ENCODE peak calls at places on chromosomes 3 and 15, in six cellular contexts. Z is body of pancreas; V is CD8-positive, alpha-beta T cell; G is iPS DF 6.9; B is GM23248; N is astrocyte. J is an unnamed sample. For H3K4me1, the result is how much of the 10 kb centered on the place peaks cover.

GRCh38 chr15:85545185-85545584 is 164.8 kb downstream of the AKAP13 start:
- DNase-seq in Z (no peak), N (no peak), B (peak), G (no peak), V (no peak), J (no peak)

GRCh38 chr3:128380719-128381118 is 86.0 kb downstream of the DNAJB8 start:
- DNase-seq in Z (no peak), B (no peak), G (no peak), N (no peak), V (no peak), J (no peak)

GRCh38 chr3:104598848-104599501 is 767.7 kb upstream of the ALCAM start:
- DNase-seq in G (no peak), B (no peak), Z (peak), N (no peak), V (no peak), J (no peak)

GRCh38 chr15:43531018-43531667 is 13.7 kb downstream of the MAP1A start:
- DNase-seq in G (no peak), N (no peak), V (no peak), Z (no peak), B (no peak), J (no peak)

GRCh38 chr3:29065211-29065785 is 215.6 kb upstream of the RBMS3 start:
- DNase-seq in V (no peak), G (peak), B (peak), Z (peak), N (peak), J (peak)

GRCh38 chr3:160094562-160094961 is 105.9 kb downstream of the IL12A start:
- DNase-seq in Z (no peak), V (no peak), B (no peak), G (no peak), N (no peak), J (no peak)

GRCh38 chr3:53534996-53535395 is 40.6 kb downstream of the CACNA1D start:
- DNase-seq in G (no peak), B (no peak), N (no peak), V (no peak), Z (peak), J (no peak)

GRCh38 chr15:85125056-85125661 is 143.5 kb downstream of the PDE8A start:
- DNase-seq in Z (no peak), G (no peak), N (peak), V (no peak), B (peak), J (peak)

GRCh38 chr15:92914103-92914499 is 14.0 kb downstream of the CHD2 start:
- DNase-seq in G (no peak), N (no peak), V (no peak), B (no peak), Z (no peak), J (no peak)

GRCh38 chr15:70267879-70268278 is 170.2 kb upstream of the TLE3 start:
- DNase-seq in G (no peak), N (peak), Z (no peak), V (no peak), B (peak), J (no peak)

GRCh38 chr15:72231847-72232461 is 964 bp upstream of the PKM start:
- DNase-seq in V (peak), Z (peak), G (no peak), B (peak), N (peak), J (peak)

GRCh38 chr3:169044341-169045113 is 619.0 kb downstream of the MECOM start:
- DNase-seq in B (peak), V (no peak), Z (no peak), G (no peak), N (peak), J (peak)

GRCh38 chr3:153290278-153291015 is 128.4 kb downstream of the RAP2B start:
- DNase-seq in B (peak), N (no peak), V (peak), G (no peak), Z (no peak), J (peak)

GRCh38 chr3:60809857-60810256 is 441.4 kb downstream of the FHIT start:
- DNase-seq in V (no peak), Z (no peak), G (no peak), N (no peak), B (peak), J (no peak)

GRCh38 chr3:108096506-108097325 is 5.9 kb upstream of the CD47 start:
- DNase-seq in B (no peak), N (no peak), V (no peak), G (no peak), Z (peak), J (no peak)

GRCh38 chr15:94666553-94666952 is 435.2 kb downstream of the MCTP2 start:
- DNase-seq in Z (no peak), N (no peak), V (no peak), B (no peak), G (no peak), J (no peak)

GRCh38 chr3:150232992-150233451 is 175.1 kb upstream of the TSC22D2 start:
- DNase-seq in N (peak), G (no peak), Z (peak), B (peak), V (no peak), J (peak)

GRCh38 chr3:180913582-180914404 is 1.3 kb downstream of the FXR1 start:
- DNase-seq in B (peak), N (peak), G (no peak), Z (no peak), V (no peak), J (peak)

GRCh38 chr3:23495507-23495906 is 292.4 kb downstream of the UBE2E2 start:
- DNase-seq in V (no peak), N (peak), Z (no peak), B (peak), G (no peak), J (peak)

GRCh38 chr3:178787960-178788359 is 251.7 kb downstream of the KCNMB2 start:
- DNase-seq in B (no peak), Z (no peak), V (no peak), G (no peak), N (no peak), J (no peak)

GRCh38 chr15:83436513-83437158 is 10.5 kb upstream of the SH3GL3 start:
- DNase-seq in Z (no peak), N (peak), B (peak), V (no peak), G (no peak), J (peak)

GRCh38 chr3:45488581-45488980 is 100.2 kb downstream of the LARS2 start:
- DNase-seq in Z (no peak), N (no peak), G (no peak), V (no peak), B (no peak), J (no peak)

GRCh38 chr3:44114142-44114541 is 127.5 kb upstream of the TOPAZ1 start:
- DNase-seq in B (peak), V (peak), G (peak), N (no peak), Z (peak), J (peak)

GRCh38 chr3:49454457-49454856 is 15.6 kb upstream of the DAG1 start:
- DNase-seq in N (no peak), G (no peak), Z (peak), B (no peak), V (no peak), J (no peak)

GRCh38 chr3:137121704-137122314 is 164.0 kb downstream of the IL20RB start:
- DNase-seq in N (peak), B (peak), V (no peak), G (peak), Z (peak), J (peak)

GRCh38 chr15:63389902-63390301 is 8.3 kb upstream of the CA12 start:
- DNase-seq in N (no peak), V (no peak), Z (peak), B (no peak), G (no peak), J (no peak)

GRCh38 chr15:44712108-44713005 is 1.0 kb downstream of the B2M start:
- DNase-seq in G (no peak), V (peak), Z (peak), N (peak), B (peak), J (peak)

GRCh38 chr15:57496594-57496945 is 95.1 kb upstream of the MYZAP start:
- DNase-seq in N (no peak), V (no peak), G (no peak), B (no peak), Z (no peak), J (no peak)
- H3K4me1 ChIP-seq in N (under half), V (under half), G (under half), B (under half), Z (half or more), J (under half)

DNA sequence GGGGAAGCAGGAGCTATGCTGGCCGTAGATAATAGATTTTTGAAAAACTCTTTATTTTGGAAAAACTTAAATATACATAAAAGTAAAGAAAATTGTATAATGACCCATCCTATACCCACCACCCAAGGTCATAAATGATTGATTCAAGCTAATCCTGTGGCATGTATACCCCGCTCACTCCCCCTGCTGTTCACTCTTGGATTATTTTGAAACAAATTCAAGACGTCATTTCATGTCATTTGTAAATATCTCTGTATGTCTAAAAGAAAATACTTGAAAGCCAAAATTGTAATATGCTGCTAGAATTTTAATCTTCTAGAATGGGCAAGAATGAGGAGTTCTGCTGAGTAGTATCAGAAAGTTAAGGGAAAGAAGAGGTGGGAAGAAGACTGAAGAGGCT is 241.7 kb downstream of the FEZF2 start:
- DNase-seq in Z (no peak), V (no peak), B (peak), G (no peak), N (no peak), J (peak)
- H3K4me1 ChIP-seq in Z (under half), V (under half), B (under half), G (under half), N (under half), J (under half)

GRCh38 chr15:77892335-77892734 is 185.2 kb downstream of the TBC1D2B start:
- DNase-seq in V (no peak), Z (no peak), B (no peak), G (no peak), N (no peak), J (no peak)

GRCh38 chr15:77889009-77889806 is 188.3 kb downstream of the TBC1D2B start:
- DNase-seq in B (no peak), V (no peak), N (no peak), Z (no peak), G (no peak), J (no peak)

GRCh38 chr15:77886805-77887448 is 190.6 kb downstream of the TBC1D2B start:
- DNase-seq in N (no peak), Z (no peak), B (no peak), G (no peak), V (no peak), J (no peak)
- H3K4me1 ChIP-seq in N (under half), Z (under half), B (under half), G (under half), V (under half), J (under half)

DNA sequence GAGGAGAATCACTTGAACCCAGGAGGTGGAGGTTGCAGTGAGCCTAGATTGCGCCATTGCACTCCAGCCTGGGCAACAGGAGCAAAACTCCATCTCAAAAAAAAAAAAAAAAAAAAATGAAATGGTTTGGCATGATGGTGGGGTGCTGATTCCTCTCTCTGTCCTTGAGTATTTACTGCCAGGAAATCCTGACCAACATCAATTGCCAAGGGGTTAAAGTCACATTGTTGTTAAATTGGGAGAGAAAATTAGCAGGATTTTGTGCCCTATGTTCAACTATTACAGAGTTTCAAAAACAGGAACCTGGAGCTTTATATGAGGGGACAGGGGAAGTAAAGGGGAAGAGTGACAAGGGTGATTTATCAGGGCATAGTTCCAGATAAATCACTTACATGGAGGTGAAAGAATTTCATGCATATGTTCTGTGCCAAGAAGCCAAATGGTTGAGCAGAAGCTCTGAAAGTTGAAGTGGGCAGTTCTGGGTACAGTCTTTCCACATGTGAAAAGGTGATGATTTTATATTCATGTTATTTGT is 70.5 kb upstream of the TSEN2 start:
- DNase-seq in B (no peak), G (no peak), Z (no peak), N (no peak), V (no peak), J (peak)
- H3K4me1 ChIP-seq in B (under half), G (under half), Z (under half), N (under half), V (under half), J (under half)

DNA sequence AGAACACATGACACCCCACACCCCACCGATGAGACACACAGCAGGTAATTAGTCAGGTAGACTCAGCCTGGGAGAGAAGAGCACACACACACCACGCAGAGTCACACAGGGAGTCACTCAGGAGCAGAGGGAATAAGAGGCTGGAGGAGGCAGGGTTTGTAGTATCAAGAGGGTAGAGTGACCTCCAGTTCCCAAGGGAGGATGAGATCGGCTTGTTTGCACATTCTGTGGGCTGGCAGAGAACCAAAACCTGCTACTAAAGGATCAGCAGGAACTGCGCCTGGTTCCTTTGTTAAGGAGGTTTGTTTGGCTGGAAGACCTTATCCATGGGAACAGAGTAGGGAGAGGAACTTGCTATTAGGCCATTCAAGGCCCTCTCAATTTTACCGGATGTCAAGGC is 281.4 kb upstream of the SLCO3A1 start:
- DNase-seq in B (peak), Z (no peak), V (no peak), N (peak), G (no peak), J (no peak)
- H3K4me1 ChIP-seq in B (under half), Z (under half), V (under half), N (under half), G (under half), J (under half)

DNA sequence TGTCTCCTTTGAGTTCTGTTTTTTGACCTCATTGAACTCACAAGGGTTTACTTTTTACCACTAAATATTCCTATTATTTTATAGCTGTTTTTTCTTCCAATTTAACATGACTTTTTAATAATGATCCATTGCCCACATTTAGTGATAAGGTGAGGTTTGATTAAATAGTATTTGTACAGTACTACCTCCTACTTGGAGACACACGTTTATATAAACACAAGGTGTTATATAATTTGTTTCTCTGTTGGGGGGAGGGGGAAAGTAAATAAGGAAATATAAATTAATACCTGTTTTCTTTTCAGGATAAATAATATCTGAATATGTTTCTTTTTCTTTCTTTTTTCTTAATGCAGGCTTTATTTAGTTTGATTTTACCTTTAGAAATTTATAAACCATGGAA is 281.3 kb downstream of the LPP start:
- DNase-seq in Z (no peak), N (no peak), G (no peak), V (no peak), B (no peak), J (no peak)
- H3K4me1 ChIP-seq in Z (under half), N (under half), G (under half), V (under half), B (under half), J (half or more)

GRCh38 chr15:31034152-31034551 is 42.7 kb upstream of the MTMR10 start:
- DNase-seq in V (no peak), Z (no peak), N (no peak), B (peak), G (no peak), J (no peak)

GRCh38 chr15:31035610-31036009 is 44.2 kb upstream of the MTMR10 start:
- DNase-seq in B (no peak), Z (no peak), G (no peak), N (no peak), V (no peak), J (no peak)

GRCh38 chr15:31037731-31038477 is 46.5 kb upstream of the MTMR10 start:
- DNase-seq in B (no peak), G (no peak), N (no peak), V (no peak), Z (no peak), J (no peak)

GRCh38 chr15:31039961-31040360 is 48.5 kb upstream of the MTMR10 start:
- DNase-seq in G (no peak), Z (no peak), N (no peak), V (no peak), B (no peak), J (no peak)

GRCh38 chr15:31036783-31037182 is 45.4 kb upstream of the MTMR10 start:
- DNase-seq in G (no peak), N (no peak), V (no peak), Z (no peak), B (no peak), J (no peak)
- H3K4me1 ChIP-seq in G (under half), N (under half), V (under half), Z (under half), B (under half), J (under half)

GRCh38 chr3:134357914-134358811 is 16.1 kb downstream of the AMOTL2 start:
- DNase-seq in N (peak), V (no peak), Z (no peak), B (peak), G (no peak), J (peak)
- H3K4me1 ChIP-seq in N (half or more), V (under half), Z (half or more), B (half or more), G (under half), J (under half)

DNA sequence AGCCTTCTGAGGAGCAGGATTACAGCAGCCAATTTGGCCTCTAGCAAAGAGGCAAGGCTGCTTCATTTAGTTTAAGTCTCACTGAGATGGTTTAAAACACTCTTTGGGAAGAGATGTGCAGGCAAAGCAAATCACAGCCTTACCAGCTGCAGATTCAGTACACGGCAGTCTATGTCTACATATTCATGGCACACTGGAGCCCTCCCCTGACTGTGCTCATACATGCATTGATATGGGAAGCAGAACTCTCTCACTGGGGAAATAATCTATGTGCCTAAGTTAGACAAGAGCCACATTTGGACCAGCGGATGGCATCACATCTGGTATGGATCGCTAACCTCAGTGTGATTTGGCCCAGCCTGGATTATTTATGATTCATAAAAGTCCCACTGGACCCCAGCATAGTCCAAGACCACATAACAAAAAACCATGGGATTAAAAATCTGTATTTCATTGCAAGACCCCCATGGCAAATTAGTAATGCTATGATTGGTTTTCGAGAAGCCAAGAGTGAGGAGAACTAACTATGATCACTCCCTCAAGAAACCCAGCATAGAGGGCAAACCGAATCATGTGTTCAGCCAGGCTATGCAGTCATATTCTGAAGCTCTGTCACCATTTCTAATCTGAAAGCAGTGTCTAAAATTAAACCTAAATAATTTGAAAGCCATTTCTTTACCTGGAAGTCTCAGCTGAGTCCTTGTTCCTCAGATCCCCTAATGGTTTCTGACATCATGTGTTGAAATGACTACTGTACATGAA is 1.3 kb downstream of the PRICKLE2 start:
- DNase-seq in G (no peak), V (no peak), B (peak), N (peak), Z (peak), J (peak)
- H3K4me1 ChIP-seq in G (under half), V (under half), B (half or more), N (under half), Z (under half), J (under half)